ENCODE peak calls at places on chromosomes 12 and 14, in six cellular contexts. One of them, this sample, is unnamed.

GRCh38 chr12:94374124-94374523 is 85.5 kb downstream of the CEP83 start:
- DNase-seq in lung: no peak
- DNase-seq in right cardiac atrium: no peak
- DNase-seq in uterus: no peak
- DNase-seq in cardiac muscle cell: no peak
- DNase-seq in skeletal muscle cell: no peak
- DNase-seq in this sample: no peak

GRCh38 chr14:77217551-77217950 is 36.0 kb downstream of the TMEM63C start:
- DNase-seq in lung: no peak
- DNase-seq in right cardiac atrium: no peak
- DNase-seq in uterus: no peak
- DNase-seq in cardiac muscle cell: no peak
- DNase-seq in skeletal muscle cell: no peak
- DNase-seq in this sample: no peak

GRCh38 chr12:49296836-49297694 is 2.1 kb downstream of the PRPH start:
- DNase-seq in lung: peak; percentile 49
- DNase-seq in right cardiac atrium: peak; percentile 59
- DNase-seq in uterus: no peak
- DNase-seq in cardiac muscle cell: no peak
- DNase-seq in skeletal muscle cell: no peak
- DNase-seq in this sample: peak; percentile 63

GRCh38 chr14:25009891-25010290 is 40.1 kb downstream of the STXBP6 start:
- DNase-seq in lung: no peak
- DNase-seq in right cardiac atrium: no peak
- DNase-seq in uterus: no peak
- DNase-seq in cardiac muscle cell: peak; percentile 40
- DNase-seq in skeletal muscle cell: no peak
- DNase-seq in this sample: peak; percentile 15

GRCh38 chr12:4024701-4025419 is 151.7 kb upstream of the PARP11 start:
- DNase-seq in lung: no peak
- DNase-seq in right cardiac atrium: no peak
- DNase-seq in uterus: no peak
- DNase-seq in cardiac muscle cell: no peak
- DNase-seq in skeletal muscle cell: no peak
- DNase-seq in this sample: peak; percentile 99

GRCh38 chr12:96230646-96231045 is 36.5 kb downstream of the ELK3 start:
- DNase-seq in lung: no peak
- DNase-seq in right cardiac atrium: no peak
- DNase-seq in uterus: no peak
- DNase-seq in cardiac muscle cell: no peak
- DNase-seq in skeletal muscle cell: no peak
- DNase-seq in this sample: no peak

GRCh38 chr14:24078146-24078545 is 6.8 kb downstream of the CPNE6 start:
- DNase-seq in lung: no peak
- DNase-seq in right cardiac atrium: no peak
- DNase-seq in uterus: no peak
- DNase-seq in cardiac muscle cell: no peak
- DNase-seq in skeletal muscle cell: no peak
- DNase-seq in this sample: no peak

GRCh38 chr12:64392221-64392620 is 1.7 kb upstream of the C12orf56 start:
- DNase-seq in lung: no peak
- DNase-seq in right cardiac atrium: no peak
- DNase-seq in uterus: no peak
- DNase-seq in cardiac muscle cell: peak; percentile 51
- DNase-seq in skeletal muscle cell: no peak
- DNase-seq in this sample: no peak

GRCh38 chr12:112525426-112525809 is 106.7 kb downstream of the PTPN11 start:
- DNase-seq in lung: no peak
- DNase-seq in right cardiac atrium: no peak
- DNase-seq in uterus: no peak
- DNase-seq in cardiac muscle cell: no peak
- DNase-seq in skeletal muscle cell: no peak
- DNase-seq in this sample: no peak

GRCh38 chr12:109542014-109542413 is 31.3 kb downstream of the MMAB start:
- DNase-seq in lung: no peak
- DNase-seq in right cardiac atrium: no peak
- DNase-seq in uterus: no peak
- DNase-seq in cardiac muscle cell: no peak
- DNase-seq in skeletal muscle cell: no peak
- DNase-seq in this sample: no peak

GRCh38 chr12:11730299-11731041 is 81.0 kb downstream of the ETV6 start:
- DNase-seq in lung: peak; percentile 71
- DNase-seq in right cardiac atrium: no peak
- DNase-seq in uterus: no peak
- DNase-seq in cardiac muscle cell: no peak
- DNase-seq in skeletal muscle cell: no peak
- DNase-seq in this sample: no peak

GRCh38 chr14:65949711-65950516 is 536.3 kb upstream of the CCDC196 start:
- DNase-seq in lung: peak; percentile 46
- DNase-seq in right cardiac atrium: peak; percentile 65
- DNase-seq in uterus: peak; percentile 24
- DNase-seq in cardiac muscle cell: peak; percentile 84
- DNase-seq in skeletal muscle cell: peak; percentile 7
- DNase-seq in this sample: no peak

GRCh38 chr12:6097384-6097783 is 27.1 kb downstream of the VWF start:
- DNase-seq in lung: no peak
- DNase-seq in right cardiac atrium: no peak
- DNase-seq in uterus: no peak
- DNase-seq in cardiac muscle cell: no peak
- DNase-seq in skeletal muscle cell: no peak
- DNase-seq in this sample: no peak

GRCh38 chr12:58342736-58343135 is 401.4 kb downstream of the ATP23 start:
- DNase-seq in lung: no peak
- DNase-seq in right cardiac atrium: no peak
- DNase-seq in uterus: no peak
- DNase-seq in cardiac muscle cell: no peak
- DNase-seq in skeletal muscle cell: no peak
- DNase-seq in this sample: no peak

GRCh38 chr14:78319411-78319810 is 149.2 kb downstream of the NRXN3 start:
- DNase-seq in lung: no peak
- DNase-seq in right cardiac atrium: no peak
- DNase-seq in uterus: no peak
- DNase-seq in cardiac muscle cell: no peak
- DNase-seq in skeletal muscle cell: no peak
- DNase-seq in this sample: no peak

GRCh38 chr14:81594012-81594411 is 60.4 kb upstream of the SEL1L start:
- DNase-seq in lung: no peak
- DNase-seq in right cardiac atrium: peak; percentile 65
- DNase-seq in uterus: no peak
- DNase-seq in cardiac muscle cell: no peak
- DNase-seq in skeletal muscle cell: no peak
- DNase-seq in this sample: no peak

GRCh38 chr12:132489602-132490239 is at the start of gene FBRSL1:
- DNase-seq in lung: peak; percentile 87
- DNase-seq in right cardiac atrium: peak; percentile 96
- DNase-seq in uterus: peak; percentile 88
- DNase-seq in cardiac muscle cell: peak; percentile 94
- DNase-seq in skeletal muscle cell: peak; percentile 35
- DNase-seq in this sample: peak; percentile 79

GRCh38 chr12:78146365-78146772 is 315.7 kb downstream of the NAV3 start:
- DNase-seq in lung: no peak
- DNase-seq in right cardiac atrium: no peak
- DNase-seq in uterus: no peak
- DNase-seq in cardiac muscle cell: peak; percentile 59
- DNase-seq in skeletal muscle cell: peak; percentile 17
- DNase-seq in this sample: peak; percentile 13

GRCh38 chr12:89354630-89354931 is 2.3 kb upstream of the DUSP6 start:
- DNase-seq in lung: no peak
- DNase-seq in right cardiac atrium: no peak
- DNase-seq in uterus: no peak
- DNase-seq in cardiac muscle cell: peak; percentile 30
- DNase-seq in skeletal muscle cell: no peak
- DNase-seq in this sample: no peak

GRCh38 chr14:74980746-74981661 is 21.7 kb upstream of the EIF2B2 start:
- DNase-seq in lung: no peak
- DNase-seq in right cardiac atrium: peak; percentile 79
- DNase-seq in uterus: no peak
- DNase-seq in cardiac muscle cell: peak; percentile 33
- DNase-seq in skeletal muscle cell: no peak
- DNase-seq in this sample: no peak

GRCh38 chr12:124720019-124720686 is 143.5 kb downstream of the SCARB1 start:
- DNase-seq in lung: no peak
- DNase-seq in right cardiac atrium: no peak
- DNase-seq in uterus: peak; percentile 76
- DNase-seq in cardiac muscle cell: no peak
- DNase-seq in skeletal muscle cell: peak; percentile 80
- DNase-seq in this sample: no peak

GRCh38 chr12:53343449-53343848 is 7.3 kb upstream of the SP7 start:
- DNase-seq in lung: no peak
- DNase-seq in right cardiac atrium: no peak
- DNase-seq in uterus: no peak
- DNase-seq in cardiac muscle cell: no peak
- DNase-seq in skeletal muscle cell: no peak
- DNase-seq in this sample: no peak

GRCh38 chr12:3598896-3599295 is 107.9 kb downstream of the PRMT8 start:
- DNase-seq in lung: no peak
- DNase-seq in right cardiac atrium: no peak
- DNase-seq in uterus: no peak
- DNase-seq in cardiac muscle cell: no peak
- DNase-seq in skeletal muscle cell: no peak
- DNase-seq in this sample: no peak

GRCh38 chr12:47321436-47321835 is 241.7 kb upstream of the AMIGO2 start:
- DNase-seq in lung: no peak
- DNase-seq in right cardiac atrium: no peak
- DNase-seq in uterus: no peak
- DNase-seq in cardiac muscle cell: no peak
- DNase-seq in skeletal muscle cell: no peak
- DNase-seq in this sample: no peak

GRCh38 chr12:50916292-50916691 is 36.1 kb upstream of the HIGD1C start:
- DNase-seq in lung: no peak
- DNase-seq in right cardiac atrium: no peak
- DNase-seq in uterus: no peak
- DNase-seq in cardiac muscle cell: no peak
- DNase-seq in skeletal muscle cell: no peak
- DNase-seq in this sample: no peak

GRCh38 chr14:24051789-24052655 is at the start of gene CARMIL3:
- DNase-seq in lung: peak; percentile 78
- DNase-seq in right cardiac atrium: peak; percentile 89
- DNase-seq in uterus: no peak
- DNase-seq in cardiac muscle cell: peak; percentile 84
- DNase-seq in skeletal muscle cell: no peak
- DNase-seq in this sample: no peak

GRCh38 chr12:110582286-110583136 is 607 bp downstream of the PPTC7 start:
- DNase-seq in lung: peak; percentile 56
- DNase-seq in right cardiac atrium: peak; percentile 87
- DNase-seq in uterus: peak; percentile 57
- DNase-seq in cardiac muscle cell: peak; percentile 64
- DNase-seq in skeletal muscle cell: no peak
- DNase-seq in this sample: no peak

GRCh38 chr12:60205500-60205899 is 609.7 kb downstream of the SLC16A7 start:
- DNase-seq in lung: no peak
- DNase-seq in right cardiac atrium: no peak
- DNase-seq in uterus: no peak
- DNase-seq in cardiac muscle cell: peak; percentile 32
- DNase-seq in skeletal muscle cell: peak; percentile 25
- DNase-seq in this sample: no peak

GRCh38 chr12:98343002-98343567 is 172.3 kb upstream of the TMPO start:
- DNase-seq in lung: no peak
- DNase-seq in right cardiac atrium: no peak
- DNase-seq in uterus: no peak
- DNase-seq in cardiac muscle cell: no peak
- DNase-seq in skeletal muscle cell: no peak
- DNase-seq in this sample: no peak

GRCh38 chr12:92146497-92146828 is 817 bp upstream of the BTG1 start:
- DNase-seq in lung: no peak
- DNase-seq in right cardiac atrium: no peak
- DNase-seq in uterus: no peak
- DNase-seq in cardiac muscle cell: no peak
- DNase-seq in skeletal muscle cell: no peak
- DNase-seq in this sample: peak; percentile 13